ENCODE peak calls at places on chromosomes 5 and 9, in ten cellular contexts. V is endothelial cell of umbilical vein; E is fibroblast of gingiva; L is KBM-7; D is uterus; G is mesothelial cell of epicardium; W is activated naive CD8-positive, alpha-beta T cell treated with anti-CD3 and anti-CD28 coated beads, Interleukin-2, amount 50 U/mL, for 24 hours; J is HS-27A; O is substantia nigra; U is T-helper 2 cell. K is an unnamed sample.

GRCh38 chr5:78927657-78928282 is 57.3 kb downstream of the ARSB start:
- DNase-seq in V (peak), E (no peak), L (no peak), D (no peak), G (no peak), W (no peak), J (no peak), O (no peak), U (no peak), K (no peak)

GRCh38 chr5:2255915-2256645 is 373.4 kb upstream of the IRX4 start:
- DNase-seq in V (no peak), E (no peak), L (no peak), D (no peak), G (no peak), W (no peak), J (no peak), O (no peak), U (no peak), K (no peak)

GRCh38 chr5:54905942-54906537 is 79.4 kb downstream of the ESM1 start:
- DNase-seq in V (peak), E (peak), L (peak), D (peak), G (no peak), W (peak), J (no peak), O (no peak), U (peak), K (peak)

GRCh38 chr5:79378510-79379186 is 135.3 kb downstream of the HOMER1 start:
- DNase-seq in V (no peak), E (no peak), L (no peak), D (no peak), G (no peak), W (no peak), J (no peak), O (no peak), U (no peak), K (no peak)

GRCh38 chr5:125654392-125654791 is 768.8 kb upstream of the GRAMD2B start:
- DNase-seq in V (no peak), E (no peak), L (no peak), D (no peak), G (no peak), W (no peak), J (no peak), O (no peak), U (no peak), K (no peak)

GRCh38 chr9:97301974-97302373 is 5.5 kb upstream of the CCDC180 start:
- DNase-seq in V (no peak), E (no peak), L (no peak), D (no peak), G (no peak), W (no peak), J (no peak), O (no peak), U (no peak), K (no peak)

GRCh38 chr9:133160742-133161541 is 2.8 kb downstream of the GBGT1 start:
- DNase-seq in V (peak), E (peak), L (peak), D (peak), G (no peak), W (peak), J (no peak), O (peak), U (peak), K (no peak)

GRCh38 chr5:66744040-66744439 is 147.8 kb downstream of the MAST4 start:
- DNase-seq in V (no peak), E (no peak), L (no peak), D (no peak), G (no peak), W (no peak), J (peak), O (no peak), U (peak), K (no peak)

GRCh38 chr9:108275906-108276305 is 579.9 kb downstream of the ACTL7B start:
- DNase-seq in V (no peak), E (no peak), L (no peak), D (no peak), G (no peak), W (no peak), J (no peak), O (no peak), U (no peak), K (no peak)

GRCh38 chr9:133932176-133932575 is 59.9 kb downstream of the VAV2 start:
- DNase-seq in V (peak), E (no peak), L (no peak), D (no peak), G (no peak), W (no peak), J (no peak), O (no peak), U (no peak), K (no peak)

GRCh38 chr5:74286734-74287705 is 353.5 kb downstream of the ENC1 start:
- DNase-seq in V (no peak), E (no peak), L (no peak), D (no peak), G (no peak), W (no peak), J (no peak), O (no peak), U (no peak), K (no peak)

GRCh38 chr9:133144142-133144886 is 19.4 kb downstream of the GBGT1 start:
- DNase-seq in V (peak), E (peak), L (peak), D (no peak), G (peak), W (peak), J (no peak), O (peak), U (peak), K (peak)

GRCh38 chr5:139178948-139179347 is 19.2 kb downstream of the SIL1 start:
- DNase-seq in V (no peak), E (no peak), L (peak), D (peak), G (peak), W (no peak), J (no peak), O (no peak), U (no peak), K (peak)

GRCh38 chr5:96487859-96488258 is 54.8 kb upstream of the PCSK1 start:
- DNase-seq in V (no peak), E (peak), L (no peak), D (no peak), G (no peak), W (no peak), J (no peak), O (no peak), U (no peak), K (no peak)

GRCh38 chr5:172509405-172509781 is 55.1 kb upstream of the SH3PXD2B start:
- DNase-seq in V (no peak), E (no peak), L (no peak), D (peak), G (no peak), W (no peak), J (no peak), O (no peak), U (no peak), K (no peak)

GRCh38 chr9:96450613-96451544 is 910 bp downstream of the HABP4 start:
- DNase-seq in V (peak), E (peak), L (peak), D (peak), G (peak), W (peak), J (no peak), O (no peak), U (peak), K (peak)

GRCh38 chr9:134189167-134189474 is 24.8 kb upstream of the RNU6ATAC start:
- DNase-seq in V (no peak), E (no peak), L (no peak), D (peak), G (no peak), W (no peak), J (no peak), O (no peak), U (no peak), K (no peak)

GRCh38 chr5:145245354-145245753 is 589.8 kb downstream of the PRELID2 start:
- DNase-seq in V (peak), E (peak), L (no peak), D (no peak), G (no peak), W (no peak), J (no peak), O (no peak), U (no peak), K (no peak)

GRCh38 chr5:128380324-128380723 is 157.7 kb downstream of the FBN2 start:
- DNase-seq in V (no peak), E (no peak), L (no peak), D (no peak), G (no peak), W (no peak), J (no peak), O (no peak), U (no peak), K (no peak)

GRCh38 chr9:100690438-100690837 is 112.6 kb downstream of the CAVIN4 start:
- DNase-seq in V (no peak), E (no peak), L (no peak), D (no peak), G (no peak), W (no peak), J (no peak), O (no peak), U (no peak), K (no peak)

GRCh38 chr5:35313296-35313695 is 83.0 kb upstream of the PRLR start:
- DNase-seq in V (no peak), E (peak), L (no peak), D (no peak), G (no peak), W (no peak), J (peak), O (no peak), U (no peak), K (no peak)

GRCh38 chr9:28207657-28208056 is 634.4 kb upstream of the C9orf72 start:
- DNase-seq in V (no peak), E (no peak), L (no peak), D (no peak), G (no peak), W (no peak), J (no peak), O (no peak), U (no peak), K (no peak)

GRCh38 chr5:152593388-152593787 is 188.3 kb upstream of the NMUR2 start:
- DNase-seq in V (no peak), E (no peak), L (no peak), D (no peak), G (no peak), W (no peak), J (no peak), O (no peak), U (no peak), K (no peak)

K was measured in ureter.